ENCODE peak calls at places on chromosomes 2 and 18, in four cellular contexts. C is breast epithelium, Y is HepG2, M is HCT116. P is an unnamed sample. For H3K4me1, the result is how much of the 10 kb centered on the place peaks cover.

GRCh38 chr2:75030218-75031009 is 72.0 kb downstream of the POLE4 start:
- DNase-seq in C (no peak), Y (no peak), M (no peak), P (no peak)

GRCh38 chr2:174764281-174765063 is at the start of gene CHRNA1:
- DNase-seq in C (no peak), Y (no peak), M (no peak), P (no peak)

GRCh38 chr2:26607698-26608097 is 33.5 kb downstream of the CIB4 start:
- DNase-seq in C (no peak), Y (no peak), M (no peak), P (no peak)

GRCh38 chr2:121038031-121038430 is 247.0 kb downstream of the TFCP2L1 start:
- DNase-seq in C (no peak), Y (no peak), M (no peak), P (no peak)

GRCh38 chr2:143702931-143703330 is 573.7 kb downstream of the ARHGAP15 start:
- DNase-seq in C (no peak), Y (no peak), M (no peak), P (no peak)

GRCh38 chr2:65377556-65378307 is 54.7 kb downstream of the SPRED2 start:
- DNase-seq in C (no peak), Y (no peak), M (no peak), P (no peak)

GRCh38 chr18:55401638-55402191 is 186.3 kb downstream of the TCF4 start:
- DNase-seq in C (no peak), Y (peak), M (no peak), P (no peak)

GRCh38 chr2:86238354-86238753 is 39.1 kb downstream of the MRPL35 start:
- DNase-seq in C (no peak), Y (no peak), M (no peak), P (no peak)

GRCh38 chr18:58766164-58766563 is 94.9 kb downstream of the MALT1 start:
- DNase-seq in C (peak), Y (no peak), M (no peak), P (no peak)

GRCh38 chr2:197184959-197185586 is 125.5 kb downstream of the ANKRD44 start:
- DNase-seq in C (peak), Y (no peak), M (no peak), P (peak)

GRCh38 chr2:42196403-42197267 is 27.5 kb downstream of the EML4 start:
- DNase-seq in C (no peak), Y (peak), M (peak), P (peak)

GRCh38 chr2:108288534-108289106 is at the start of gene SULT1C2:
- DNase-seq in C (no peak), Y (peak), M (peak), P (peak)

GRCh38 chr18:39053569-39053968 is 1488.0 kb upstream of the CELF4 start:
- DNase-seq in C (no peak), Y (no peak), M (no peak), P (no peak)

GRCh38 chr2:168698959-168699358 is 103.5 kb upstream of the NOSTRIN start:
- DNase-seq in C (no peak), Y (no peak), M (no peak), P (no peak)

GRCh38 chr2:196284901-196285589 is 113.7 kb upstream of the STK17B start:
- DNase-seq in C (no peak), Y (no peak), M (no peak), P (no peak)

GRCh38 chr2:162734866-162735265 is 103.7 kb downstream of the KCNH7 start:
- DNase-seq in C (no peak), Y (no peak), M (no peak), P (no peak)
- H3K4me1 ChIP-seq in C (under half), Y (under half), M (under half), P (under half)

DNA sequence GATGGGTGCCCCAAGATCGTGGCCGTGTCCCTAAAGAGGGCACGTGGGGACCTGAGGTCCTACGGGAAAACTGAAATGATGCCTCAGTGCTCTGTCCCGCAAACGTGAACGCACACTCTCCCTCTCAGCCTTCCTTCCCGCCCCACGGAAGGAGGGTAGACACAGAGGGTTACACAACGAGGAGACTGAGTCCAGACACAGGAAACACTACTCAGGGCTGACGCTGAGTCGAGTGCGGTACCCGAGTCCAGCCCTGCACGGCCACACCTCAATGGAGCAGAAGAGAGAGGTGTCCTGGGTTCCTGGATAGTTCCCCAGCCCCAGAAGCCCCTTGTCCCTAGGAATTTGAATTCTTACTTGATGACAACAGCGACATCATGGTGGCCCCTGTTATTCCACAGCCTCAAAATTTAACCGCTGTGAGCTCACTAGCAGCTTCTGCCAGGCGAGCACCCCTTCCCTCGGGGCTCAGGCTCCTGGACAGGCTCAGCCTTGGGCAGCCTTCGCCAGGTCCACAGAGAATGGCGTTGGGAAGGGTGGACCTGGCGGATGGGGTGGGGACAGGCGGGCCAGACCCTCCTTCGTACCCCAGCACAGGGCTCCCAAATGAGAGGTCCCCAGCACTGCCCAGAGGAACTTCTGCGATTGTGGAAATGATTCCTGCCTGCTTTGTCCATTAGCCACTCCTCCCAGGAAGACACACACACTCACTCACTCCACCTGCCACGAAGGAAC is 980 bp upstream of the RNPEPL1 start:
- DNase-seq in C (peak), Y (no peak), M (no peak), P (peak)
- H3K27ac ChIP-seq in C (peak), Y (peak), M (peak), P (peak)

DNA sequence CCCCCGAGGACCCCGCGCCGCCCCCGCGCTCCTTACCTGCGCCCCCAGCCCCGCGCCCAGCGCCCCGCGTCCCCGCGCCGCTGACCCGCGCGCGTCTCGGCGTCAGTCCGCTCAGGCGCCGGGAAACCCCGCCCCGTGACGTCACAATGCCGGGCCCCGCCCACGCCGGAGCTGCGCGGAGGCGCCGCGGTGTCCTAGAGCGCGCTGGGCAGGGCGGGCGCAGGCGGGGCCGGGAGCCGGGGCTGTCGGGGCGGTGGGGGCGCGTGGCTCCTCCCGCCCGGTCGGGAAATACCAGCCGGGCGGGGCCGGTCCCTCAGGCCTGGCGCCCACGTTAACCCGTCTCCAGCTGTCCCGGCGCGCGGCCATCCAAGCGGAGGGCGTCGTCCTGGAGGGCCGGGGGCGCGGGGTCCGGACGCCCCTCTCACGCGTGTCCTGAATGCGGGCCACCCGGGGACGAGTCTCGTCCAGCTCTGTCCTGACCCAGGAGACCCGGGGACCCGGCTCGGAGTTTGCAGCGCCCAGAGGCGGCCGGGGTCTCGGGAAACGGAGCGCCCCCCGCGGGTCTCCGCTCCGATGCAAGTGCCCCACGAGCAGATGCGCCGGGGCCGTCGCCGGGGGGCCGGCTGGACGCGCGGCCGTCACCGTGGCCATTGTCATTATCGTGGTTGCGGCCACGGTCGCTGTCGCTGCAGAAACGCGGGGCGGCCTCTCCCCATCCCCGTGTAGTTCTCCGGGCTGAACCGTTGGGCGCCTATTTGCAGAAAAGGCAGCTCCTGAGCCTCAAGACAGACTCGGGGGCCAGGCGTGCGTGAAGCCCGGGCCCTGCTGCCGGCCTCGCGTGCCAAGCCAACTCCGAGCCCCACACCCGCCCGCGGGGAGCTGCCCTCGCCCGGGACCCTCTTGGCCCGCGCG is at the start of gene SLC66A2:
- DNase-seq in C (peak), Y (peak), M (peak), P (peak)
- TF ChIP-seq POLR2AphosphoS5 in C (no peak), Y (peak), M (peak), P (peak)

DNA sequence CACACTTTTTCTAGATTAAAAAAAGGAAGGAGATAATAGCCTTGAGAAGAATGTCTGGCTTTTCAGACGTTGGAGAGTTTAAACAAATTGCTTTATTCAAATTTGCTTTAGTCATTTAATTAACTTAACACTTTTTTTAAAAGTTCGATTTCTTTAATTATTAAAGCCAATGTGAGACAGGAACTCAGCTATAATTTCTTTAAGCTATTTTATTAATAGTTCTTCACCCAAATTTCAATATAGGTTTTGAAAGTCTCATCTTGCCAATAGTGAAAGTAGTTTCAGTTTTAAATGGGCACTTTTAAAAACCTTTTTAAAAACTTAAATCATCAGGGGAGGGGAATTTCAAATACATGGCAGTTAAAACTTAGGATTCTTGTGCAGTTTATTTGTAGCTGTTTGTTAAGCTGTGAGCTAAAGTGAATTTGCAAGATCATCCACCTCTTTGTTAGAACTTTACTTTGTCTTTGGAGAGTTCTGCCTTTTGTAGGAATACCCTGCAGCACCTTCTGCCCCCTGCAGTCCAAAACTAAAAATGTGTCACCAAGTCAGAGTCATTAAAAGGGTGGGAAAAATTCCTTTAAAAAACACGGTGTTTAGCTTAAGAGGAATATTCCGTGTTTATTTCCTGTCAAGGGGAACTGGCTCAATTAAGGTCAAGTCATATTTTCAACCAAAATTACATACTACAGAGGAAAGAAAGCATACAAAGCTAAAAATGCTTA is 4.6 kb downstream of the TGIF1 start:
- DNase-seq in C (no peak), Y (peak), M (no peak), P (no peak)
- H3K4me1 ChIP-seq in C (under half), Y (under half), M (half or more), P (half or more)

GRCh38 chr18:9017900-9018217 is 84.6 kb upstream of the NDUFV2 start:
- DNase-seq in C (no peak), Y (no peak), M (no peak), P (no peak)

GRCh38 chr18:9016819-9017169 is 85.7 kb upstream of the NDUFV2 start:
- DNase-seq in C (no peak), Y (no peak), M (no peak), P (no peak)

GRCh38 chr18:9015689-9016088 is 86.8 kb upstream of the NDUFV2 start:
- DNase-seq in C (no peak), Y (no peak), M (no peak), P (no peak)

GRCh38 chr18:9019135-9019534 is 83.4 kb upstream of the NDUFV2 start:
- DNase-seq in C (no peak), Y (no peak), M (no peak), P (no peak)

GRCh38 chr18:9017170-9017899 is 85.2 kb upstream of the NDUFV2 start:
- DNase-seq in C (peak), Y (peak), M (peak), P (peak)
- H3K27ac ChIP-seq in C (peak), Y (no peak), M (peak), P (peak)

GRCh38 chr2:156031121-156031520 is 301.4 kb downstream of the NR4A2 start:
- DNase-seq in C (no peak), Y (no peak), M (no peak), P (no peak)
- TF ChIP-seq POLR2AphosphoS5 in C (no peak), Y (no peak), M (no peak), P (no peak)

GRCh38 chr2:233062946-233063268 is 2.8 kb downstream of the INPP5D start:
- DNase-seq in C (no peak), Y (no peak), M (no peak), P (no peak)

GRCh38 chr2:233063976-233064411 is 3.9 kb downstream of the INPP5D start:
- DNase-seq in C (no peak), Y (peak), M (no peak), P (peak)

GRCh38 chr2:233063269-233063975 is 3.3 kb downstream of the INPP5D start:
- DNase-seq in C (no peak), Y (peak), M (no peak), P (peak)

GRCh38 chr2:233065954-233066470 is 5.9 kb downstream of the INPP5D start:
- DNase-seq in C (no peak), Y (no peak), M (no peak), P (peak)

DNA sequence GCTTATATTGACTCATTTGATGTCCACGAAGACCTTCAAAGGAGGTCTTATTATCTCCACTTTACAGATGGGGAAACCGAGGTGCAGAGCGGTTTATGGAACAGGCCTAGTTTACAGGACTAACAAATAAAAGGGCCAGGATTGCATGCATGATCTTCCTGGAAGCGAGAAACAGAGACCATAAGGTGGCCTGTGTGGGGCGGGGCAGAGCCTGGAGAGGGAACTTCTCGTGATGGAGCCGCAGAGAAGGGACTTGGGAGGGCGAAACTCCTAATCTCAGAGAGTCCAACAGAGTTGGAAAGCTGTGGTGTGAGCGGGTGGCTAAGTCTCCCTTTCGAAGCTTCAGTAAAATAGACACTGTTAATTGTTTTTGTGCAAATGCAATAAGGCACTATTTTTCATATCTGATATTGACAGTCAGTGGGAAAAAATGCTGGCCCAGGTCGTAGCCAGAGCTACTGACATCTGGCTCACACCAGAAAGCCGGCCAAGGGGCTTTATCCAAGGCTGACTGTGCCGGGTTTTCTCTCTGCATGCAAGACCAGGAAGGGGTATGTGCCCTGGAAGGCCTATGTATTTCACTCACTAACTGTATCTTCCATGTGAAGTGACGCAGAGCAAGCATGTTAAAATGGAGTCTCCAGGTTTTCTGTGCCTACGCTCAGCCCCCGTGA is 4.5 kb downstream of the INPP5D start:
- DNase-seq in C (no peak), Y (no peak), M (no peak), P (peak)
- H3K4me1 ChIP-seq in C (under half), Y (half or more), M (under half), P (under half)

DNA sequence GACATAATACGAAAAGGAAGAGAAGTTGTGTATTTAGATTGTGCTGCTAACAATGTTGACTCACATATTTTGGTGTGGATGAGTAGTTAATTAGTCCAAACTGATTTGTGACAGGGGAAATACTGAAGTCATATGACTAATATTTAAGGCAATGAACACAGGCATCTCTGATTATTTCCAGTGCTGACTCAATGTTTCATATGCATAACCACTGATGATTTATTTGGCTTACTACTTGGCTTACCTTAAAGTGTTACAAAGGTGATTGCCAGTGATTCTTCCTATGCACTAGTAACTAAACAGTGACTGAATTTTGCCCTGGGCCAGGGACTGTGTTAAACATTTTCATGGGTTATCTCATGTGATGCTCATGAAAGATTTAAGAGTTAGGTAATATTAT is 722.6 kb downstream of the METTL4 start:
- DNase-seq in C (no peak), Y (no peak), M (no peak), P (no peak)
- H3K27ac ChIP-seq in C (no peak), Y (no peak), M (no peak), P (no peak)

GRCh38 chr2:1974391-1974790 is 230.1 kb upstream of the PXDN start:
- DNase-seq in C (no peak), Y (no peak), M (no peak), P (no peak)
- TF ChIP-seq POLR2AphosphoS5 in C (no peak), Y (no peak), M (no peak), P (no peak)